ENCODE peak calls at places on chromosomes 7 and 10, in four cellular contexts. B, M, R and E are unnamed samples.

GRCh38 chr7:21568762-21569161 is 25.9 kb downstream of the DNAH11 start:
- DNase-seq in B (no peak), M (no peak), R (peak; percentile 15), E (no peak)

GRCh38 chr7:155190608-155191536 is 106.8 kb upstream of the INSIG1 start:
- DNase-seq in B (peak; percentile 40), M (peak; percentile 52), R (peak; percentile 20), E (peak; percentile 70)

GRCh38 chr10:33441561-33441960 is 107.1 kb upstream of the NRP1 start:
- DNase-seq in B (no peak), M (no peak), R (no peak), E (no peak)

GRCh38 chr10:102773986-102774385 is 30.2 kb downstream of the WBP1L start:
- DNase-seq in B (no peak), M (peak; percentile 29), R (peak; percentile 71), E (no peak)

GRCh38 chr10:17817790-17818189 is 8.6 kb downstream of the MRC1 start:
- DNase-seq in B (no peak), M (no peak), R (peak; percentile 55), E (no peak)

GRCh38 chr7:39810710-39811109 is 139.3 kb upstream of the CDK13 start:
- DNase-seq in B (no peak), M (no peak), R (no peak), E (no peak)

GRCh38 chr7:135974667-135975066 is 2.5 kb downstream of the MTPN start:
- DNase-seq in B (no peak), M (no peak), R (no peak), E (no peak)

GRCh38 chr10:4280481-4281206 is 495.6 kb upstream of the KLF6 start:
- DNase-seq in B (peak; percentile 56), M (peak; percentile 44), R (peak; percentile 68), E (no peak)

GRCh38 chr7:40656349-40656748 is 521.5 kb downstream of the SUGCT start:
- DNase-seq in B (no peak), M (no peak), R (no peak), E (no peak)

GRCh38 chr7:23114854-23115253 is 9.3 kb downstream of the KLHL7 start:
- DNase-seq in B (no peak), M (no peak), R (no peak), E (no peak)

GRCh38 chr10:69056536-69057260 is 31.2 kb upstream of the SRGN start:
- DNase-seq in B (no peak), M (no peak), R (no peak), E (no peak)

GRCh38 chr7:128352138-128352537 is 8.4 kb upstream of the RBM28 start:
- DNase-seq in B (no peak), M (peak; percentile 33), R (peak; percentile 72), E (no peak)

GRCh38 chr10:18104223-18104872 is 35.9 kb upstream of the CACNB2 start:
- DNase-seq in B (no peak), M (peak; percentile 56), R (peak; percentile 52), E (no peak)

GRCh38 chr10:102230264-102230860 is 4.3 kb downstream of the ELOVL3 start:
- DNase-seq in B (peak; percentile 21), M (peak; percentile 35), R (peak; percentile 44), E (peak; percentile 41)

GRCh38 chr7:66556177-66556548 is 72.5 kb upstream of the KCTD7 start:
- DNase-seq in B (no peak), M (no peak), R (no peak), E (no peak)

GRCh38 chr7:27714831-27715444 is 25.0 kb upstream of the TAX1BP1 start:
- DNase-seq in B (no peak), M (no peak), R (peak; percentile 96), E (no peak)

GRCh38 chr7:142481548-142481947 is 223.7 kb upstream of the PRSS58 start:
- DNase-seq in B (no peak), M (no peak), R (no peak), E (no peak)

GRCh38 chr10:126013489-126014281 is 117.3 kb downstream of the FANK1 start:
- DNase-seq in B (no peak), M (no peak), R (peak; percentile 54), E (no peak)

GRCh38 chr7:63925262-63925625 is 73.4 kb upstream of the ZNF722 start:
- DNase-seq in B (no peak), M (no peak), R (no peak), E (no peak)

GRCh38 chr7:42350801-42351200 is 113.8 kb upstream of the GLI3 start:
- DNase-seq in B (no peak), M (no peak), R (no peak), E (no peak)

GRCh38 chr7:44607141-44608068 is 978 bp downstream of the OGDH start:
- DNase-seq in B (no peak), M (no peak), R (no peak), E (no peak)

GRCh38 chr7:69199048-69199447 is 399.2 kb upstream of the AUTS2 start:
- DNase-seq in B (no peak), M (no peak), R (no peak), E (no peak)

GRCh38 chr10:99394761-99395386 is 35.5 kb downstream of the GOT1 start:
- DNase-seq in B (peak; percentile 65), M (no peak), R (no peak), E (no peak)

GRCh38 chr7:15199482-15199881 is 296.9 kb upstream of the DGKB start:
- DNase-seq in B (no peak), M (no peak), R (peak; percentile 51), E (no peak)

GRCh38 chr7:92421676-92422435 is 25.4 kb upstream of the GATAD1 start:
- DNase-seq in B (no peak), M (no peak), R (no peak), E (no peak)

GRCh38 chr10:5480162-5480931 is 19.0 kb downstream of the CALML5 start:
- DNase-seq in B (no peak), M (no peak), R (no peak), E (no peak)

DNA sequence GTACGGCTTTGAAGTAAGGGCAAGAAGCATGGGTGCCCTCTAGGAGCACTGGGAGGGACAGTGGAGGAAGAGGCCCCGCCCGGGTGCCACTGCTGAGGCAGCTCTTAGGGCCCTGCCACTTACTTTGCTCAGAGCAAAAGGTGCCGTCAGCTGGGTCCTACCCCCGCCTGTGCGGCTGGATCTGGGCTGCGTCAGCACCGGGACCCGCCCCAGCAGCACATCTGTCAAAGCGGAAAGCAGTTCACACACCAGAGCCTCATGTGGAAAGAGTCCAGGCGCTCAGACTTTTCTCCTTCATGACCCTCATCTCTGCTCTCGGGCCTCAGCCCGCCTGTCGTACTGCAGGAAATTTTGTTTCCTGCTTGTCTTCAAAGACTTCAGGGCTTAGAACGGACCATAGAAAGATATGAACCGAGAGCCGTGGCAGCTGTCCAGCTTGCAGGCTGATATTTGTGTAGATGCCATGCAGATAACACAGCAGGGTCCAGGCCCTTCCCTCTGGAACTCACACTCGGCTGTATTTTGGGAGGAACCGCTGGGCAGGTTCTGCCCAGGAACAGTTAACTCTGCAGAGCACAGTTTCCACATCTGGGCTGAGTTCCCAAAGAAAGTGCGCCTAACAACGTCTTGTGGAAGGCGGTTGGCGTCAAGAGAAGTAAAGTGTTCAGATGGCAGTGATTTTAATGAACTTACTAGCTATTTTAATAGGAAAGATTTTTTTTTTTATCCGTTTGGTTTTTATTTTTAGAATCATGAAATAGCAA is 44.3 kb upstream of the PRKAR1B start:
- DNase-seq in B (peak; percentile 47), M (peak; percentile 69), R (peak; percentile 72), E (no peak)
- TF ChIP-seq POLR2AphosphoS5 in B (no peak), M (peak; percentile 59), R (no peak), E (no peak)

GRCh38 chr10:77041636-77042258 is 595.9 kb downstream of the KCNMA1 start:
- DNase-seq in B (no peak), M (no peak), R (peak; percentile 11), E (no peak)
- TF ChIP-seq POLR2AphosphoS5 in B (no peak), M (no peak), R (no peak), E (no peak)

GRCh38 chr10:12195281-12195602 is 449 bp downstream of the NUDT5 start:
- DNase-seq in B (no peak), M (no peak), R (no peak), E (no peak)

GRCh38 chr10:12196531-12197211 is 683 bp downstream of the CDC123 start:
- DNase-seq in B (no peak), M (no peak), R (no peak), E (no peak)

GRCh38 chr10:12198156-12198555 is 2.2 kb downstream of the CDC123 start:
- DNase-seq in B (no peak), M (no peak), R (no peak), E (no peak)

GRCh38 chr10:12194752-12195271 is 879 bp downstream of the NUDT5 start:
- DNase-seq in B (peak; percentile 28), M (peak; percentile 49), R (peak; percentile 50), E (no peak)

DNA sequence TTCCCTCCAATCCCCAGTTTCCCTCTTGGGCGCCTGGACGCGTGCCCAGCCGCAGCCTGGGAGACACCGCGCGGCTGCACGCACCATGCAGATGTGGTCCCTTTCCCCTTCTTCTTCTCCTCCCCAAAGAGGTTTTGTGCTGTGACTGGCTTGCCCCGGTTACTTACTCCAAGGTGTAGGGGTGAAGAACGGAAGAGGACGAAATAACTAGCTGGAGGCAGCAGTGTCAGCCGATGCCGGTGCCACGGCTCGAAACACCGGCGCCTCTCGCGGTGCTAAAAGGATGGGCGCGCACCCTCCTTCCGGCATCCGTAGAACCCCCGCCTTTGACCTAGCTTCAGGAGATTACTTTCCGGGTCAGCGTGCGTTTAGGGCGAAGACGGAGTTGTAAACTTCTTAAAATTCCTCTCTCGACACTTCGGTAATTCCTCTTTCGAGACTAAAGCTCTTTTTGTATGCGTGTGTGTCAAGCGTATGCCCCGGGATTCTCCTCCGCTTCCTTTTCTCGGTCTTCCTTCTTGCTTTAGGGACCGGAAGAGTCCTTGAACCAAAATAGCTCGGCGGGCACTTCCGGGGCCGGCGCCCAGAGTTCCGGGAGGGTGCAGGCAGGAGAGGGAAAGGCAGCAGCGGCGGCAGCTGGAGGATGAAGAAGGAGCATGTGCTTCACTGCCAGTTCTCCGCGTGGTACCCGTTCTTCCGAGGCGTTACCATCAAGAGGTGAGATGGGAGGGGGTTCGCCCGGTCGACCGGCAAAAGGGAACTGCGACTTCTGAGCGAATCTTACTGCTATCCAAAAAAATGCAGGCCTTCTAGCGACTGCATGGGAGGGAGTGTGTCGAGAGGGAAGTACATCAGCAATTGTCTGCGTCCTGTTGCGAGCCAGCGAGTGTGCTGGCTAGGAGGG is at the start of the genes CDC123 and NUDT5:
- DNase-seq in B (peak; percentile 85), M (peak; percentile 89), R (peak; percentile 85), E (peak; percentile 72)
- TF ChIP-seq POLR2AphosphoS5 in B (peak; percentile 89), M (peak; percentile 63), R (peak; percentile 23), E (peak; percentile 84)

GRCh38 chr7:30173058-30173897 is 38.5 kb downstream of the MTURN start:
- DNase-seq in B (peak; percentile 91), M (peak; percentile 32), R (no peak), E (no peak)
- TF ChIP-seq POLR2AphosphoS5 in B (peak; percentile 71), M (peak; percentile 46), R (no peak), E (no peak)

DNA sequence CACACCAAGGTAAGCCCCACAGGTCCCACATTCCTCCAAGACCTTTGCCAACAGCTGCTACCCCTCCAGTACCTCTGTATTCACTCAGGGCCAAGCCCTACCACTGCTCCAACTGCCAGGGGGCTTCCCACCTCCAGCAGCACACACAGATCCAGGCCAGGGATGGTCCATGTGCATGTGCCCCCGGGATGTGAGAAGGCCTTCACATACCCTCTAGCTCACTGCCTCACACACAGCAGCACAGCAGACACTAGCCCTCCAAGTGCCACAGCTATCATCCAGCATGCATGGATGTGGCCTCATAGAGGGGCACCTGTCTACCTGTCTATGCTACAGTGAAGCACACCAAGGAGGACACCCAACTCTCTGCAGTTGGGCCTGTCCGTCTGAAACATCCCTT is 488.8 kb downstream of the PLXNA4 start:
- DNase-seq in B (no peak), M (no peak), R (no peak), E (no peak)
- TF ChIP-seq POLR2AphosphoS5 in B (no peak), M (no peak), R (no peak), E (no peak)

GRCh38 chr7:50791921-50792341 is 9.2 kb upstream of the GRB10 start:
- DNase-seq in B (peak; percentile 38), M (no peak), R (peak; percentile 66), E (no peak)
- TF ChIP-seq POLR2AphosphoS5 in B (peak; percentile 40), M (no peak), R (no peak), E (no peak)